ENCODE peak calls at places on chromosome 6, in four cellular contexts. One of them, this sample, is unnamed. For H3K4me1, the result is how much of the 10 kb centered on the place peaks cover.

GRCh38 chr6:29830409-29830808 is 2.8 kb downstream of the HLA-G start:
- DNase-seq in ovary: no peak
- DNase-seq in psoas muscle: no peak
- DNase-seq in breast epithelium: no peak
- DNase-seq in this sample: no peak

GRCh38 chr6:36621371-36621855 is 27.3 kb downstream of the SRSF3 start:
- DNase-seq in ovary: no peak
- DNase-seq in psoas muscle: no peak
- DNase-seq in breast epithelium: no peak
- DNase-seq in this sample: peak

GRCh38 chr6:160274846-160275510 is 16.4 kb upstream of the SLC22A2 start:
- DNase-seq in ovary: no peak
- DNase-seq in psoas muscle: no peak
- DNase-seq in breast epithelium: no peak
- DNase-seq in this sample: no peak

GRCh38 chr6:32854376-32855178 is 585 bp downstream of the PSMB9 start:
- DNase-seq in ovary: peak
- DNase-seq in psoas muscle: no peak
- DNase-seq in breast epithelium: no peak
- DNase-seq in this sample: no peak

GRCh38 chr6:113818528-113818927 is 38.6 kb upstream of the MARCKS start:
- DNase-seq in ovary: no peak
- DNase-seq in psoas muscle: no peak
- DNase-seq in breast epithelium: no peak
- DNase-seq in this sample: no peak

GRCh38 chr6:136563386-136564152 is 13.3 kb upstream of the MAP7 start:
- DNase-seq in ovary: no peak
- DNase-seq in psoas muscle: no peak
- DNase-seq in breast epithelium: no peak
- DNase-seq in this sample: no peak

GRCh38 chr6:37104935-37105781 is 64.8 kb upstream of the PIM1 start:
- DNase-seq in ovary: no peak
- DNase-seq in psoas muscle: no peak
- DNase-seq in breast epithelium: no peak
- DNase-seq in this sample: no peak

GRCh38 chr6:139680819-139681218 is 306.4 kb upstream of the CITED2 start:
- DNase-seq in ovary: no peak
- DNase-seq in psoas muscle: no peak
- DNase-seq in breast epithelium: no peak
- DNase-seq in this sample: no peak

GRCh38 chr6:20215310-20215709 is 3.0 kb upstream of the MBOAT1 start:
- DNase-seq in ovary: no peak
- DNase-seq in psoas muscle: no peak
- DNase-seq in breast epithelium: no peak
- DNase-seq in this sample: no peak

GRCh38 chr6:133973109-133973971 is 20.3 kb downstream of the TBPL1 start:
- DNase-seq in ovary: no peak
- DNase-seq in psoas muscle: no peak
- DNase-seq in breast epithelium: no peak
- DNase-seq in this sample: no peak

GRCh38 chr6:152170702-152171667 is 363.5 kb downstream of the ESR1 start:
- DNase-seq in ovary: no peak
- DNase-seq in psoas muscle: no peak
- DNase-seq in breast epithelium: no peak
- DNase-seq in this sample: no peak

GRCh38 chr6:34484899-34485298 is 19.0 kb downstream of the PACSIN1 start:
- DNase-seq in ovary: no peak
- DNase-seq in psoas muscle: no peak
- DNase-seq in breast epithelium: no peak
- DNase-seq in this sample: no peak

GRCh38 chr6:134480593-134480992 is 162.7 kb upstream of the SGK1 start:
- DNase-seq in ovary: no peak
- DNase-seq in psoas muscle: no peak
- DNase-seq in breast epithelium: peak
- DNase-seq in this sample: no peak

GRCh38 chr6:73558624-73559398 is 38.0 kb upstream of the EEF1A1 start:
- DNase-seq in ovary: no peak
- DNase-seq in psoas muscle: no peak
- DNase-seq in breast epithelium: no peak
- DNase-seq in this sample: no peak

GRCh38 chr6:147283460-147283859 is 79.2 kb downstream of the STXBP5 start:
- DNase-seq in ovary: no peak
- DNase-seq in psoas muscle: no peak
- DNase-seq in breast epithelium: no peak
- DNase-seq in this sample: no peak

GRCh38 chr6:27500177-27500576 is 27.3 kb upstream of the ZNF184 start:
- DNase-seq in ovary: no peak
- DNase-seq in psoas muscle: no peak
- DNase-seq in breast epithelium: no peak
- DNase-seq in this sample: no peak

GRCh38 chr6:10420546-10421507 is 6.0 kb upstream of the TFAP2A start:
- DNase-seq in ovary: no peak
- DNase-seq in psoas muscle: no peak
- DNase-seq in breast epithelium: no peak
- DNase-seq in this sample: no peak

GRCh38 chr6:152240983-152241766 is 396.0 kb downstream of the SYNE1 start:
- DNase-seq in ovary: no peak
- DNase-seq in psoas muscle: no peak
- DNase-seq in breast epithelium: no peak
- DNase-seq in this sample: no peak

DNA sequence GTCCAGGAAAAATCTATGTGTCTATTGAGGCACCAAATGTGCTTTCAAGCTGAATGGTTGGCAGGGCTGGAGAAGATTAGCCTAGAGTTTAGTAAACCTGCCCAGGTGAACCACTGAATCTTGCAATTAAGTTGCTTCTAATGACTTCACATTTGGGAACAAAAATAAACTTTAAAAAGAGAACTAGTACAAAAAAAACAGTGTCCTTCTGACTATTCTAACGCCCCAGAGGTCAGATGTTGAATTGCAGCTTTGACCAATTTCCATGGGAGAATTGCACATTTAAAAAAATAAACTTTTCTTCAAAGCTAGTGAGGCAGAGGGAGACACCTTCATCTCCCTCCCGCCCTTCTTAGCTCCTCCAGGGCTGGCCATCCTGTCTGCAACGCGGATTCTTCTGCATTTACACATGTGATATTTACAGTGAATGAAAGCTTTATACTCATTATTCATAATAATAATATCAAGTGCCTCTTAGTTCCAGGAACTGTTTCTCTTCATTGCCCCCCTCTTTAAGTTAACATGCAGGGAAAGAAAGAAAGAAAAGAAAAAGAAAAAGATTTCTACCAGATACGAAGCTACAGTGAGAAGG is 270.2 kb downstream of the SMOC2 start:
- DNase-seq in ovary: no peak
- DNase-seq in psoas muscle: no peak
- DNase-seq in breast epithelium: no peak
- DNase-seq in this sample: no peak
- TF ChIP-seq CTCF in ovary: peak
- TF ChIP-seq CTCF in psoas muscle: peak
- TF ChIP-seq CTCF in breast epithelium: peak
- TF ChIP-seq CTCF in this sample: peak

GRCh38 chr6:107644513-107644912 is 154.6 kb downstream of the SOBP start:
- DNase-seq in ovary: no peak
- DNase-seq in psoas muscle: no peak
- DNase-seq in breast epithelium: no peak
- DNase-seq in this sample: no peak
- H3K4me1 ChIP-seq in ovary: under half
- H3K4me1 ChIP-seq in psoas muscle: half or more
- H3K4me1 ChIP-seq in breast epithelium: under half
- H3K4me1 ChIP-seq in this sample: under half

GRCh38 chr6:11705069-11705468 is 73.5 kb downstream of the ADTRP start:
- DNase-seq in ovary: no peak
- DNase-seq in psoas muscle: no peak
- DNase-seq in breast epithelium: no peak
- DNase-seq in this sample: no peak
- TF ChIP-seq CTCF in ovary: no peak
- TF ChIP-seq CTCF in psoas muscle: no peak
- TF ChIP-seq CTCF in breast epithelium: no peak
- TF ChIP-seq CTCF in this sample: no peak

GRCh38 chr6:163538331-163538730 is 123.8 kb downstream of the QKI start:
- DNase-seq in ovary: no peak
- DNase-seq in psoas muscle: no peak
- DNase-seq in breast epithelium: no peak
- DNase-seq in this sample: no peak
- H3K4me1 ChIP-seq in ovary: under half
- H3K4me1 ChIP-seq in psoas muscle: half or more
- H3K4me1 ChIP-seq in breast epithelium: under half
- H3K4me1 ChIP-seq in this sample: under half

DNA sequence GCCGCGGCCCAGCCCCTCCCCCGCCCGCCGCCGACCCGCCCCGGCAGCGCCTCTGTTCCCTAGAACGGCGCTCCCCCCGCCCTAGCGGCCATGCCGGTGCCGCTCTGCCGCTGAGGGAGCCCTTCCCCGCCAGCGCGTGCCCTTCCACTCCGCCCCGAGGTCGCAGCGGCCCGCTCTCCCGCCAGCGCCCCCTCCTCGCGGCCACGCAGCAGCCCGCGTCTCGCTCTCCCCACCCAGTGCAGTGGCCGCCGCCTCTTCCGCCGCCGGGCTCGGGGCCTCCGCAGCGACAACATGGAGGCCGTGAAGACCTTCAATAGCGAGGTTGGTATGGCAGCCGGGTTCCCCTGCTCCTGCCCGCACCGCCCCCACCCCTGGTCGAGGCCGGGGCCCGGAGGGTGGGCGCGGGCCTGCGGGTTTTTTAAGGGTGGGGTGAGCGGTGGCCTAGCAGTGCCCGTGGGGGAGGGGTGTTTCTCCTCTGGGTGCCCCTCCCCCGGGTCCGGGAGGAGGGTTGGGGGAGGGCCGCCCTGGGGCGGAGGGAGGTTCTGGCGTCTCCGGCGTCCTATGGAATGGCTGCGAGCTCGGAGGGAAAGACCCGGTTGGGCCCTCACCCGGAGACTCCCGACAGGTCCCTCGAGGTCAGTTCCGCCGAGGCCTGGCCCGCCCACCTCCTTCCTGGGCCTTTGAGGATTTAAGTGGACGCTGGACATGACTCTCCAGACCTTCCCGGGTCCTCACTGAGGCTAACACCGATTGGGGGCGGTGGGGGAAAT is 579 bp downstream of the SCAF8 start:
- DNase-seq in ovary: peak
- DNase-seq in psoas muscle: peak
- DNase-seq in breast epithelium: peak
- DNase-seq in this sample: peak
- TF ChIP-seq CTCF in ovary: peak
- TF ChIP-seq CTCF in psoas muscle: no peak
- TF ChIP-seq CTCF in breast epithelium: peak
- TF ChIP-seq CTCF in this sample: no peak

GRCh38 chr6:24933266-24933665 is 2.5 kb downstream of the RIPOR2 start:
- DNase-seq in ovary: no peak
- DNase-seq in psoas muscle: no peak
- DNase-seq in breast epithelium: no peak
- DNase-seq in this sample: no peak

GRCh38 chr6:24936641-24937317 is 1.0 kb upstream of the RIPOR2 start:
- DNase-seq in ovary: no peak
- DNase-seq in psoas muscle: no peak
- DNase-seq in breast epithelium: no peak
- DNase-seq in this sample: no peak

GRCh38 chr6:24935323-24935722 is 437 bp downstream of the RIPOR2 start:
- DNase-seq in ovary: no peak
- DNase-seq in psoas muscle: no peak
- DNase-seq in breast epithelium: no peak
- DNase-seq in this sample: no peak

GRCh38 chr6:24933868-24934401 is 1.8 kb downstream of the RIPOR2 start:
- DNase-seq in ovary: no peak
- DNase-seq in psoas muscle: no peak
- DNase-seq in breast epithelium: no peak
- DNase-seq in this sample: no peak

DNA sequence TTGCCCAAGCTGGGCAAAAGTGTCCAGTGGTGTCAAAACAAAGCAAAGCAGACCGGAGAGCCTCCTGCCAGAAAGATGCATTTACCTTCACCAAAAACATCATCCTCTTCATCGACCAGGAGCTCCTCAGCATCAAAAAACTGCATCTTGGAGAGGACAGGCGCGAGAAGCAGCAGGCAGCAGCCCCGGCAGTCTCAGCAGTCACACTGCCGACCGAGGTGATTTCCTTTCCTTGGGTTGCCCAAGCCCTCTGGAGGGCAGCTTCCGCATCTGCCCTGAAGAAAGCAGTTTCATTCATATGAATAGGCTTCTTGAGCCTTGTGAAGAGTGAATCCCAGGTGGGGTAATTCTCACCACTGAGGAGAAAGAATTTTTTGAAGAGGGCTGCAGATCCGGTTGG is at the start of gene RIPOR2:
- DNase-seq in ovary: no peak
- DNase-seq in psoas muscle: no peak
- DNase-seq in breast epithelium: no peak
- DNase-seq in this sample: no peak
- H3K4me1 ChIP-seq in ovary: under half
- H3K4me1 ChIP-seq in psoas muscle: under half
- H3K4me1 ChIP-seq in breast epithelium: under half
- H3K4me1 ChIP-seq in this sample: under half